ENCODE peak calls at places on chromosomes 4 and X, in six cellular contexts. One of them, this sample, is unnamed.

GRCh38 chr4:136713140-136713539 is 819.2 kb downstream of the PCDH18 start:
- DNase-seq in GM23248: peak
- DNase-seq in MM.1S: peak
- DNase-seq in stimulated activated CD8-positive, alpha-beta memory T cell treated with anti-CD3 and anti-CD28 coated beads, Interleukin-7, amount 100 ng/mL, for 1 hour: no peak
- DNase-seq in neural progenitor cell: no peak
- DNase-seq in BE2C: no peak
- DNase-seq in this sample: no peak

GRCh38 chr4:123262080-123262479 is 134.5 kb upstream of the SPRY1 start:
- DNase-seq in GM23248: no peak
- DNase-seq in MM.1S: no peak
- DNase-seq in stimulated activated CD8-positive, alpha-beta memory T cell treated with anti-CD3 and anti-CD28 coated beads, Interleukin-7, amount 100 ng/mL, for 1 hour: no peak
- DNase-seq in neural progenitor cell: no peak
- DNase-seq in BE2C: no peak
- DNase-seq in this sample: no peak

GRCh38 chr4:122710434-122711308 is 21.8 kb upstream of the BBS12 start:
- DNase-seq in GM23248: peak
- DNase-seq in MM.1S: no peak
- DNase-seq in stimulated activated CD8-positive, alpha-beta memory T cell treated with anti-CD3 and anti-CD28 coated beads, Interleukin-7, amount 100 ng/mL, for 1 hour: no peak
- DNase-seq in neural progenitor cell: no peak
- DNase-seq in BE2C: no peak
- DNase-seq in this sample: no peak

GRCh38 chr4:155679343-155679742 is 12.7 kb downstream of the GUCY1A1 start:
- DNase-seq in GM23248: peak
- DNase-seq in MM.1S: no peak
- DNase-seq in stimulated activated CD8-positive, alpha-beta memory T cell treated with anti-CD3 and anti-CD28 coated beads, Interleukin-7, amount 100 ng/mL, for 1 hour: no peak
- DNase-seq in neural progenitor cell: peak
- DNase-seq in BE2C: no peak
- DNase-seq in this sample: peak

GRCh38 chrX:9493936-9494335 is 29.1 kb downstream of the TBL1X start:
- DNase-seq in GM23248: peak
- DNase-seq in MM.1S: no peak
- DNase-seq in stimulated activated CD8-positive, alpha-beta memory T cell treated with anti-CD3 and anti-CD28 coated beads, Interleukin-7, amount 100 ng/mL, for 1 hour: no peak
- DNase-seq in neural progenitor cell: no peak
- DNase-seq in BE2C: no peak
- DNase-seq in this sample: no peak

GRCh38 chrX:153474718-153475117 is 4.3 kb upstream of the HAUS7 start:
- DNase-seq in GM23248: peak
- DNase-seq in MM.1S: no peak
- DNase-seq in stimulated activated CD8-positive, alpha-beta memory T cell treated with anti-CD3 and anti-CD28 coated beads, Interleukin-7, amount 100 ng/mL, for 1 hour: no peak
- DNase-seq in neural progenitor cell: peak
- DNase-seq in BE2C: no peak
- DNase-seq in this sample: peak

GRCh38 chr4:107592518-107592917 is 127.5 kb downstream of the PAPSS1 start:
- DNase-seq in GM23248: no peak
- DNase-seq in MM.1S: peak
- DNase-seq in stimulated activated CD8-positive, alpha-beta memory T cell treated with anti-CD3 and anti-CD28 coated beads, Interleukin-7, amount 100 ng/mL, for 1 hour: no peak
- DNase-seq in neural progenitor cell: no peak
- DNase-seq in BE2C: no peak
- DNase-seq in this sample: no peak

GRCh38 chr4:60241886-60242285 is 958.2 kb upstream of the ADGRL3 start:
- DNase-seq in GM23248: no peak
- DNase-seq in MM.1S: no peak
- DNase-seq in stimulated activated CD8-positive, alpha-beta memory T cell treated with anti-CD3 and anti-CD28 coated beads, Interleukin-7, amount 100 ng/mL, for 1 hour: no peak
- DNase-seq in neural progenitor cell: peak
- DNase-seq in BE2C: no peak
- DNase-seq in this sample: no peak

GRCh38 chr4:109462297-109462696 is 28.7 kb downstream of the SEC24B start:
- DNase-seq in GM23248: no peak
- DNase-seq in MM.1S: no peak
- DNase-seq in stimulated activated CD8-positive, alpha-beta memory T cell treated with anti-CD3 and anti-CD28 coated beads, Interleukin-7, amount 100 ng/mL, for 1 hour: no peak
- DNase-seq in neural progenitor cell: no peak
- DNase-seq in BE2C: no peak
- DNase-seq in this sample: no peak

GRCh38 chrX:39327705-39328104 is 526.4 kb downstream of the MID1IP1 start:
- DNase-seq in GM23248: no peak
- DNase-seq in MM.1S: no peak
- DNase-seq in stimulated activated CD8-positive, alpha-beta memory T cell treated with anti-CD3 and anti-CD28 coated beads, Interleukin-7, amount 100 ng/mL, for 1 hour: no peak
- DNase-seq in neural progenitor cell: no peak
- DNase-seq in BE2C: no peak
- DNase-seq in this sample: no peak

GRCh38 chr4:170011921-170012628 is 14.1 kb downstream of the MFAP3L start:
- DNase-seq in GM23248: no peak
- DNase-seq in MM.1S: no peak
- DNase-seq in stimulated activated CD8-positive, alpha-beta memory T cell treated with anti-CD3 and anti-CD28 coated beads, Interleukin-7, amount 100 ng/mL, for 1 hour: no peak
- DNase-seq in neural progenitor cell: no peak
- DNase-seq in BE2C: no peak
- DNase-seq in this sample: no peak

This sample was measured in mucosa of gallbladder.